ENCODE peak calls at places on chromosomes 6 and 20, in six cellular contexts. N is AG10803, A is SHP77, D is substantia nigra, L is tibial nerve, R is DMS79 treated with DMSO at 0.1 percent for 48 hours. B is an unnamed sample.

GRCh38 chr20:18403269-18403668 is 63.6 kb downstream of the DZANK1 start:
- DNase-seq in N (no peak), A (no peak), D (no peak), L (no peak), R (no peak), B (no peak)

GRCh38 chr20:1964659-1965405 is 29.0 kb downstream of the PDYN start:
- DNase-seq in N (no peak), A (no peak), D (no peak), L (no peak), R (no peak), B (no peak)

GRCh38 chr6:50637267-50637666 is 76.1 kb upstream of the TFAP2D start:
- DNase-seq in N (no peak), A (no peak), D (no peak), L (no peak), R (no peak), B (no peak)

GRCh38 chr20:33210371-33210770 is 6.8 kb upstream of the BPIFA3 start:
- DNase-seq in N (no peak), A (no peak), D (no peak), L (no peak), R (no peak), B (no peak)

GRCh38 chr20:47139934-47140333 is 216.6 kb downstream of the ZMYND8 start:
- DNase-seq in N (no peak), A (no peak), D (no peak), L (no peak), R (no peak), B (no peak)

GRCh38 chr6:137399949-137400443 is 94.2 kb downstream of the OLIG3 start:
- DNase-seq in N (no peak), A (no peak), D (no peak), L (no peak), R (no peak), B (no peak)

GRCh38 chr6:113381957-113382356 is 475.2 kb upstream of the MARCKS start:
- DNase-seq in N (peak), A (peak), D (no peak), L (peak), R (peak), B (peak)

GRCh38 chr20:49285813-49286494 is 8.1 kb upstream of the ZNFX1 start:
- DNase-seq in N (no peak), A (no peak), D (no peak), L (no peak), R (no peak), B (no peak)

GRCh38 chr6:170223718-170224693 is 66.9 kb downstream of the DLL1 start:
- DNase-seq in N (no peak), A (no peak), D (no peak), L (no peak), R (no peak), B (no peak)

GRCh38 chr6:105511639-105512038 is 108.8 kb upstream of the PREP start:
- DNase-seq in N (no peak), A (no peak), D (no peak), L (no peak), R (no peak), B (no peak)

GRCh38 chr6:100084301-100085161 is 90.5 kb upstream of the MCHR2 start:
- DNase-seq in N (peak), A (no peak), D (no peak), L (no peak), R (no peak), B (no peak)

GRCh38 chr6:31871068-31871659 is 7.6 kb downstream of the SLC44A4 start:
- DNase-seq in N (peak), A (no peak), D (no peak), L (no peak), R (no peak), B (no peak)

GRCh38 chr20:703426-703825 is 27.8 kb upstream of the SCRT2 start:
- DNase-seq in N (no peak), A (no peak), D (no peak), L (no peak), R (no peak), B (peak)

GRCh38 chr6:3314176-3314575 is 55.4 kb downstream of the PSMG4 start:
- DNase-seq in N (no peak), A (no peak), D (no peak), L (no peak), R (no peak), B (no peak)

GRCh38 chr20:38294334-38294592 is 9.7 kb upstream of the BPI start:
- DNase-seq in N (no peak), A (no peak), D (no peak), L (no peak), R (no peak), B (no peak)

GRCh38 chr6:56686429-56686828 is 43.7 kb upstream of the DST start:
- DNase-seq in N (no peak), A (no peak), D (no peak), L (no peak), R (no peak), B (no peak)

GRCh38 chr6:116030745-116031144 is 29.9 kb downstream of the FRK start:
- DNase-seq in N (peak), A (no peak), D (no peak), L (no peak), R (no peak), B (no peak)

GRCh38 chr6:16294371-16294770 is 56.0 kb downstream of the GMPR start:
- DNase-seq in N (no peak), A (no peak), D (no peak), L (no peak), R (no peak), B (no peak)

GRCh38 chr6:33204415-33205171 is at the start of gene HSD17B8:
- DNase-seq in N (peak), A (peak), D (peak), L (peak), R (peak), B (peak)

GRCh38 chr20:25259788-25260254 is 11.9 kb downstream of the PYGB start:
- DNase-seq in N (no peak), A (no peak), D (no peak), L (no peak), R (no peak), B (no peak)

GRCh38 chr20:17835941-17836861 is 132.4 kb downstream of the SNX5 start:
- DNase-seq in N (peak), A (no peak), D (no peak), L (peak), R (no peak), B (peak)

GRCh38 chr6:57283096-57283495 is 34.3 kb upstream of the PRIM2 start:
- DNase-seq in N (peak), A (no peak), D (no peak), L (no peak), R (peak), B (no peak)

GRCh38 chr20:63500902-63501817 is 2.3 kb upstream of the EEF1A2 start:
- DNase-seq in N (no peak), A (no peak), D (no peak), L (no peak), R (peak), B (no peak)

GRCh38 chr6:148934956-148935355 is 188.1 kb downstream of the UST start:
- DNase-seq in N (peak), A (no peak), D (no peak), L (no peak), R (peak), B (no peak)

GRCh38 chr6:128725271-128726233 is 157.4 kb upstream of the LAMA2 start:
- DNase-seq in N (peak), A (peak), D (no peak), L (peak), R (no peak), B (no peak)

GRCh38 chr6:55925292-55925691 is 49.9 kb upstream of the BMP5 start:
- DNase-seq in N (peak), A (no peak), D (no peak), L (no peak), R (no peak), B (no peak)

GRCh38 chr20:5077761-5078387 is 41.9 kb downstream of the PCNA start:
- DNase-seq in N (no peak), A (no peak), D (no peak), L (no peak), R (no peak), B (peak)

GRCh38 chr6:40474937-40475336 is 112.2 kb downstream of the LRFN2 start:
- DNase-seq in N (no peak), A (no peak), D (no peak), L (no peak), R (no peak), B (no peak)

GRCh38 chr6:14865609-14866100 is 380.2 kb upstream of the JARID2 start:
- DNase-seq in N (peak), A (no peak), D (no peak), L (no peak), R (no peak), B (no peak)

GRCh38 chr20:47362361-47363219 is 6.1 kb upstream of the ZMYND8 start:
- DNase-seq in N (no peak), A (no peak), D (no peak), L (no peak), R (no peak), B (no peak)

GRCh38 chr6:116929825-116930224 is 52.8 kb downstream of the RFX6 start:
- DNase-seq in N (no peak), A (no peak), D (no peak), L (no peak), R (no peak), B (no peak)

GRCh38 chr20:21781446-21782075 is 76.1 kb downstream of the PAX1 start:
- DNase-seq in N (no peak), A (peak), D (no peak), L (no peak), R (no peak), B (no peak)

GRCh38 chr6:24932832-24933231 is 2.9 kb downstream of the RIPOR2 start:
- DNase-seq in N (no peak), A (no peak), D (no peak), L (no peak), R (no peak), B (no peak)

GRCh38 chr6:165181951-165182414 is 127.4 kb downstream of the C6orf118 start:
- DNase-seq in N (peak), A (no peak), D (no peak), L (no peak), R (no peak), B (no peak)

GRCh38 chr20:23126281-23127061 is 40.3 kb upstream of the CD93 start:
- DNase-seq in N (no peak), A (no peak), D (no peak), L (no peak), R (no peak), B (peak)

GRCh38 chr20:63778034-63778752 is 38.6 kb downstream of the SLC2A4RG start:
- DNase-seq in N (no peak), A (no peak), D (no peak), L (no peak), R (no peak), B (no peak)

GRCh38 chr6:116461563-116462507 is 660 bp downstream of the CALHM6 start:
- DNase-seq in N (peak), A (no peak), D (no peak), L (no peak), R (peak), B (peak)

GRCh38 chr6:128929869-128930268 is 46.9 kb downstream of the LAMA2 start:
- DNase-seq in N (no peak), A (no peak), D (no peak), L (no peak), R (no peak), B (no peak)

B was measured in tibial artery.